ENCODE peak calls at places on chromosomes 11 and 22, in six cellular contexts. One of them, this sample, is unnamed.

GRCh38 chr11:61846351-61846750 is 18.3 kb downstream of the FADS2 start:
- DNase-seq in HepG2: no peak
- DNase-seq in amygdala: no peak
- DNase-seq in stimulated activated CD8-positive, alpha-beta memory T cell treated with anti-CD3 and anti-CD28 coated beads, Interleukin-2, amount 100 ng/mL, for 1 hour: no peak
- DNase-seq in mucosa of descending colon: no peak
- DNase-seq in stimulated activated CD4-positive, alpha-beta T cell treated with anti-CD3 and anti-CD28 coated beads, Interleukin-2, amount 100 ng/mL, for 48 hours: no peak
- DNase-seq in this sample: no peak

GRCh38 chr11:44955019-44955738 is 4.5 kb upstream of the TP53I11 start:
- DNase-seq in HepG2: no peak
- DNase-seq in amygdala: peak
- DNase-seq in stimulated activated CD8-positive, alpha-beta memory T cell treated with anti-CD3 and anti-CD28 coated beads, Interleukin-2, amount 100 ng/mL, for 1 hour: no peak
- DNase-seq in mucosa of descending colon: peak
- DNase-seq in stimulated activated CD4-positive, alpha-beta T cell treated with anti-CD3 and anti-CD28 coated beads, Interleukin-2, amount 100 ng/mL, for 48 hours: no peak
- DNase-seq in this sample: no peak

GRCh38 chr11:83282084-83282716 is 4.0 kb downstream of the CCDC90B start:
- DNase-seq in HepG2: no peak
- DNase-seq in amygdala: no peak
- DNase-seq in stimulated activated CD8-positive, alpha-beta memory T cell treated with anti-CD3 and anti-CD28 coated beads, Interleukin-2, amount 100 ng/mL, for 1 hour: no peak
- DNase-seq in mucosa of descending colon: no peak
- DNase-seq in stimulated activated CD4-positive, alpha-beta T cell treated with anti-CD3 and anti-CD28 coated beads, Interleukin-2, amount 100 ng/mL, for 48 hours: no peak
- DNase-seq in this sample: no peak

GRCh38 chr11:9530901-9531625 is 42.4 kb upstream of the WEE1 start:
- DNase-seq in HepG2: no peak
- DNase-seq in amygdala: no peak
- DNase-seq in stimulated activated CD8-positive, alpha-beta memory T cell treated with anti-CD3 and anti-CD28 coated beads, Interleukin-2, amount 100 ng/mL, for 1 hour: no peak
- DNase-seq in mucosa of descending colon: peak
- DNase-seq in stimulated activated CD4-positive, alpha-beta T cell treated with anti-CD3 and anti-CD28 coated beads, Interleukin-2, amount 100 ng/mL, for 48 hours: no peak
- DNase-seq in this sample: no peak

GRCh38 chr11:34552270-34552669 is 38.7 kb upstream of the ELF5 start:
- DNase-seq in HepG2: no peak
- DNase-seq in amygdala: no peak
- DNase-seq in stimulated activated CD8-positive, alpha-beta memory T cell treated with anti-CD3 and anti-CD28 coated beads, Interleukin-2, amount 100 ng/mL, for 1 hour: no peak
- DNase-seq in mucosa of descending colon: no peak
- DNase-seq in stimulated activated CD4-positive, alpha-beta T cell treated with anti-CD3 and anti-CD28 coated beads, Interleukin-2, amount 100 ng/mL, for 48 hours: no peak
- DNase-seq in this sample: no peak

GRCh38 chr11:88680806-88681205 is 343.3 kb upstream of the CTSC start:
- DNase-seq in HepG2: no peak
- DNase-seq in amygdala: no peak
- DNase-seq in stimulated activated CD8-positive, alpha-beta memory T cell treated with anti-CD3 and anti-CD28 coated beads, Interleukin-2, amount 100 ng/mL, for 1 hour: no peak
- DNase-seq in mucosa of descending colon: no peak
- DNase-seq in stimulated activated CD4-positive, alpha-beta T cell treated with anti-CD3 and anti-CD28 coated beads, Interleukin-2, amount 100 ng/mL, for 48 hours: no peak
- DNase-seq in this sample: no peak

GRCh38 chr22:46803031-46803880 is 40.8 kb downstream of the TBC1D22A start:
- DNase-seq in HepG2: peak
- DNase-seq in amygdala: no peak
- DNase-seq in stimulated activated CD8-positive, alpha-beta memory T cell treated with anti-CD3 and anti-CD28 coated beads, Interleukin-2, amount 100 ng/mL, for 1 hour: peak
- DNase-seq in mucosa of descending colon: peak
- DNase-seq in stimulated activated CD4-positive, alpha-beta T cell treated with anti-CD3 and anti-CD28 coated beads, Interleukin-2, amount 100 ng/mL, for 48 hours: peak
- DNase-seq in this sample: no peak

GRCh38 chr11:117909611-117910382 is 19.4 kb downstream of the TMPRSS13 start:
- DNase-seq in HepG2: no peak
- DNase-seq in amygdala: no peak
- DNase-seq in stimulated activated CD8-positive, alpha-beta memory T cell treated with anti-CD3 and anti-CD28 coated beads, Interleukin-2, amount 100 ng/mL, for 1 hour: no peak
- DNase-seq in mucosa of descending colon: no peak
- DNase-seq in stimulated activated CD4-positive, alpha-beta T cell treated with anti-CD3 and anti-CD28 coated beads, Interleukin-2, amount 100 ng/mL, for 48 hours: no peak
- DNase-seq in this sample: no peak

GRCh38 chr11:75632450-75632849 is 36.4 kb downstream of the MAP6 start:
- DNase-seq in HepG2: no peak
- DNase-seq in amygdala: no peak
- DNase-seq in stimulated activated CD8-positive, alpha-beta memory T cell treated with anti-CD3 and anti-CD28 coated beads, Interleukin-2, amount 100 ng/mL, for 1 hour: no peak
- DNase-seq in mucosa of descending colon: no peak
- DNase-seq in stimulated activated CD4-positive, alpha-beta T cell treated with anti-CD3 and anti-CD28 coated beads, Interleukin-2, amount 100 ng/mL, for 48 hours: no peak
- DNase-seq in this sample: no peak

GRCh38 chr11:66332371-66333219 is 3.6 kb downstream of the RIN1 start:
- DNase-seq in HepG2: no peak
- DNase-seq in amygdala: no peak
- DNase-seq in stimulated activated CD8-positive, alpha-beta memory T cell treated with anti-CD3 and anti-CD28 coated beads, Interleukin-2, amount 100 ng/mL, for 1 hour: no peak
- DNase-seq in mucosa of descending colon: no peak
- DNase-seq in stimulated activated CD4-positive, alpha-beta T cell treated with anti-CD3 and anti-CD28 coated beads, Interleukin-2, amount 100 ng/mL, for 48 hours: no peak
- DNase-seq in this sample: no peak

GRCh38 chr22:26732284-26732683 is 74.9 kb downstream of the MIAT start:
- DNase-seq in HepG2: no peak
- DNase-seq in amygdala: no peak
- DNase-seq in stimulated activated CD8-positive, alpha-beta memory T cell treated with anti-CD3 and anti-CD28 coated beads, Interleukin-2, amount 100 ng/mL, for 1 hour: no peak
- DNase-seq in mucosa of descending colon: no peak
- DNase-seq in stimulated activated CD4-positive, alpha-beta T cell treated with anti-CD3 and anti-CD28 coated beads, Interleukin-2, amount 100 ng/mL, for 48 hours: no peak
- DNase-seq in this sample: no peak

GRCh38 chr11:125626381-125626950 is 1.5 kb downstream of the CHEK1 start:
- DNase-seq in HepG2: peak
- DNase-seq in amygdala: no peak
- DNase-seq in stimulated activated CD8-positive, alpha-beta memory T cell treated with anti-CD3 and anti-CD28 coated beads, Interleukin-2, amount 100 ng/mL, for 1 hour: no peak
- DNase-seq in mucosa of descending colon: no peak
- DNase-seq in stimulated activated CD4-positive, alpha-beta T cell treated with anti-CD3 and anti-CD28 coated beads, Interleukin-2, amount 100 ng/mL, for 48 hours: no peak
- DNase-seq in this sample: no peak

GRCh38 chr11:113377606-113378005 is 10.0 kb upstream of the ANKK1 start:
- DNase-seq in HepG2: no peak
- DNase-seq in amygdala: no peak
- DNase-seq in stimulated activated CD8-positive, alpha-beta memory T cell treated with anti-CD3 and anti-CD28 coated beads, Interleukin-2, amount 100 ng/mL, for 1 hour: no peak
- DNase-seq in mucosa of descending colon: no peak
- DNase-seq in stimulated activated CD4-positive, alpha-beta T cell treated with anti-CD3 and anti-CD28 coated beads, Interleukin-2, amount 100 ng/mL, for 48 hours: no peak
- DNase-seq in this sample: no peak

GRCh38 chr11:64180871-64181270 is 5.1 kb upstream of the STIP1 start:
- DNase-seq in HepG2: no peak
- DNase-seq in amygdala: no peak
- DNase-seq in stimulated activated CD8-positive, alpha-beta memory T cell treated with anti-CD3 and anti-CD28 coated beads, Interleukin-2, amount 100 ng/mL, for 1 hour: no peak
- DNase-seq in mucosa of descending colon: no peak
- DNase-seq in stimulated activated CD4-positive, alpha-beta T cell treated with anti-CD3 and anti-CD28 coated beads, Interleukin-2, amount 100 ng/mL, for 48 hours: no peak
- DNase-seq in this sample: no peak

GRCh38 chr22:46972901-46973831 is 210.7 kb downstream of the TBC1D22A start:
- DNase-seq in HepG2: no peak
- DNase-seq in amygdala: no peak
- DNase-seq in stimulated activated CD8-positive, alpha-beta memory T cell treated with anti-CD3 and anti-CD28 coated beads, Interleukin-2, amount 100 ng/mL, for 1 hour: no peak
- DNase-seq in mucosa of descending colon: no peak
- DNase-seq in stimulated activated CD4-positive, alpha-beta T cell treated with anti-CD3 and anti-CD28 coated beads, Interleukin-2, amount 100 ng/mL, for 48 hours: no peak
- DNase-seq in this sample: no peak

GRCh38 chr22:47299879-47300697 is 537.6 kb downstream of the TBC1D22A start:
- DNase-seq in HepG2: no peak
- DNase-seq in amygdala: no peak
- DNase-seq in stimulated activated CD8-positive, alpha-beta memory T cell treated with anti-CD3 and anti-CD28 coated beads, Interleukin-2, amount 100 ng/mL, for 1 hour: no peak
- DNase-seq in mucosa of descending colon: no peak
- DNase-seq in stimulated activated CD4-positive, alpha-beta T cell treated with anti-CD3 and anti-CD28 coated beads, Interleukin-2, amount 100 ng/mL, for 48 hours: no peak
- DNase-seq in this sample: no peak

GRCh38 chr11:3837793-3838192 is 3.0 kb downstream of the RHOG start:
- DNase-seq in HepG2: no peak
- DNase-seq in amygdala: no peak
- DNase-seq in stimulated activated CD8-positive, alpha-beta memory T cell treated with anti-CD3 and anti-CD28 coated beads, Interleukin-2, amount 100 ng/mL, for 1 hour: no peak
- DNase-seq in mucosa of descending colon: no peak
- DNase-seq in stimulated activated CD4-positive, alpha-beta T cell treated with anti-CD3 and anti-CD28 coated beads, Interleukin-2, amount 100 ng/mL, for 48 hours: no peak
- DNase-seq in this sample: no peak